ENCODE peak calls at places on chromosomes 3 and 15, in seven cellular contexts. O, E, J, Z, G, S and U are unnamed samples.
A peak's percentile ranks its signal among the peaks of the same experiment; 100 is the strongest.

GRCh38 chr3:132721479-132722164 is 587 bp downstream of the NPHP3 start:
- DNase-seq in O (peak; percentile 59), E (peak; percentile 89), J (no peak), Z (peak; percentile 73), G (no peak), S (peak; percentile 61), U (peak; percentile 49)

GRCh38 chr3:132210476-132211346 is 106.5 kb upstream of the ACP3 start:
- DNase-seq in O (peak; percentile 12), E (peak; percentile 91), J (no peak), Z (peak; percentile 63), G (peak; percentile 73), S (no peak), U (peak; percentile 50)

GRCh38 chr15:37885651-37886050 is 48.8 kb upstream of the TMCO5A start:
- DNase-seq in O (no peak), E (no peak), J (no peak), Z (no peak), G (no peak), S (no peak), U (no peak)

GRCh38 chr15:73777741-73778140 is 24.6 kb upstream of the INSYN1 start:
- DNase-seq in O (no peak), E (no peak), J (no peak), Z (no peak), G (no peak), S (no peak), U (no peak)

GRCh38 chr3:116153174-116153573 is 292.1 kb downstream of the LSAMP start:
- DNase-seq in O (no peak), E (no peak), J (no peak), Z (no peak), G (no peak), S (peak; percentile 35), U (no peak)

GRCh38 chr15:46644493-46645481 is 1010.0 kb downstream of the SQOR start:
- DNase-seq in O (no peak), E (no peak), J (no peak), Z (no peak), G (no peak), S (no peak), U (peak; percentile 27)

GRCh38 chr3:161510510-161511260 is 14.1 kb downstream of the OTOL1 start:
- DNase-seq in O (no peak), E (no peak), J (no peak), Z (no peak), G (peak; percentile 83), S (no peak), U (peak; percentile 70)

GRCh38 chr3:168213920-168214319 is 118.2 kb upstream of the GOLIM4 start:
- DNase-seq in O (no peak), E (no peak), J (no peak), Z (no peak), G (no peak), S (peak; percentile 2), U (peak; percentile 81)

GRCh38 chr3:14335774-14336413 is 66.5 kb upstream of the SLC6A6 start:
- DNase-seq in O (no peak), E (no peak), J (no peak), Z (no peak), G (no peak), S (no peak), U (peak; percentile 32)

GRCh38 chr3:13535905-13536304 is 13.0 kb upstream of the FBLN2 start:
- DNase-seq in O (no peak), E (no peak), J (no peak), Z (no peak), G (no peak), S (no peak), U (no peak)

GRCh38 chr15:100277087-100277855 is 64.5 kb downstream of the ADAMTS17 start:
- DNase-seq in O (no peak), E (no peak), J (no peak), Z (no peak), G (no peak), S (no peak), U (no peak)

GRCh38 chr3:175748087-175748732 is 889.1 kb downstream of the NAALADL2 start:
- DNase-seq in O (no peak), E (no peak), J (no peak), Z (no peak), G (no peak), S (no peak), U (no peak)

GRCh38 chr3:52182691-52183090 is 15.3 kb upstream of the ALAS1 start:
- DNase-seq in O (no peak), E (no peak), J (no peak), Z (no peak), G (no peak), S (no peak), U (no peak)

GRCh38 chr3:110743202-110743601 is 328.4 kb upstream of the NECTIN3 start:
- DNase-seq in O (no peak), E (no peak), J (no peak), Z (no peak), G (no peak), S (no peak), U (no peak)

GRCh38 chr15:68997050-68997449 is 17.4 kb upstream of the NOX5 start:
- DNase-seq in O (no peak), E (no peak), J (no peak), Z (no peak), G (no peak), S (no peak), U (no peak)

GRCh38 chr15:58703610-58704009 is 45.9 kb downstream of the ADAM10 start:
- DNase-seq in O (no peak), E (no peak), J (no peak), Z (no peak), G (no peak), S (no peak), U (no peak)

GRCh38 chr3:14082108-14082657 is 42.5 kb downstream of the CHCHD4 start:
- DNase-seq in O (no peak), E (no peak), J (no peak), Z (no peak), G (no peak), S (no peak), U (peak; percentile 80)

GRCh38 chr3:76570436-76571057 is 469.4 kb upstream of the ROBO2 start:
- DNase-seq in O (no peak), E (no peak), J (no peak), Z (no peak), G (peak; percentile 64), S (peak; percentile 63), U (peak; percentile 34)

GRCh38 chr15:92960996-92961681 is 61.0 kb downstream of the CHD2 start:
- DNase-seq in O (no peak), E (no peak), J (no peak), Z (no peak), G (no peak), S (peak; percentile 28), U (no peak)

GRCh38 chr15:35141743-35142356 is 56.8 kb upstream of the NANOGP8 start:
- DNase-seq in O (no peak), E (no peak), J (no peak), Z (no peak), G (no peak), S (peak; percentile 98), U (no peak)

GRCh38 chr3:5264896-5265770 is 77.6 kb downstream of the EDEM1 start:
- DNase-seq in O (no peak), E (peak; percentile 18), J (no peak), Z (no peak), G (no peak), S (no peak), U (no peak)

GRCh38 chr3:72258366-72258765 is 473.4 kb upstream of the PROK2 start:
- DNase-seq in O (no peak), E (no peak), J (no peak), Z (no peak), G (no peak), S (no peak), U (no peak)
- H3K9ac ChIP-seq in O (no peak overlapping the region), E (no peak overlapping the region), J (no peak overlapping the region), Z (no peak overlapping the region), G (no peak overlapping the region), S (no peak overlapping the region), U (no peak overlapping the region)

DNA sequence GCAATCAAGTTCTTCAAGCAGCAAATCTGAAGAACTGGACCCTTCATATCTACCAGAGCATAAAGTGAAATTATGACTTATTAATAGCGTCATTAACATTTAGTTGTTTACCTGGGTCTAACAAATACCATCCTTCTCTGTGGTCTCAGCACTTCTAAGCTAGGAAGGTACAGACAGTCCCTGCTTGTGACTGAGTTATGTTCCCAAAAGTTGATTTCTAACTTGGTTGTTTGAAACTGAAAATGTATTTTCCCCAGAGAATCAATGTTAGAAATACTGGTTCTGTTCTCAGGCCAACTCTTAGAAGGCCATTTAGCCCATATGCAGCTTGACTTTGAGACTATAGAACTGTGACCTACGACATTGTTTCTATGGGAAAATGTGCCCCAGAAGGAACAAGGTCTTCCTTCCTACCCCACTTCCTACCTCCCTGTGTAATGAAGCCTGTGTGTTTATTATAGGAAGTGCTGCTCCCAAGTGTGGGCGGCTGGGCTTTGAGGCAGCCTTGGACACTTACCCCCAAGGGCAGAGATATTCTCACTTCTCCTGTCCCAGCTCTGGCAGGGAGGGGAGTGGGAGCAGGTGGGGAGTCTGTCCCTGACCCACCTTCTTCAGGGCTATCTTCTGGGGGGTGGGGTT is 12.2 kb upstream of the MAPK6 start:
- DNase-seq in O (no peak), E (no peak), J (no peak), Z (no peak), G (no peak), S (no peak), U (no peak)
- H3K9ac ChIP-seq in O (no peak overlapping the region), E (no peak overlapping the region), J (no peak overlapping the region), Z (no peak overlapping the region), G (no peak overlapping the region), S (no peak overlapping the region), U (no peak overlapping the region)

GRCh38 chr3:16178628-16178988 is 4.1 kb downstream of the GALNT15 start:
- DNase-seq in O (no peak), E (no peak), J (no peak), Z (no peak), G (no peak), S (no peak), U (no peak)

GRCh38 chr3:16180737-16181134 is 6.3 kb downstream of the GALNT15 start:
- DNase-seq in O (no peak), E (no peak), J (no peak), Z (no peak), G (no peak), S (no peak), U (no peak)

GRCh38 chr3:16181361-16181760 is 6.9 kb downstream of the GALNT15 start:
- DNase-seq in O (no peak), E (no peak), J (no peak), Z (no peak), G (no peak), S (peak; percentile 71), U (no peak)

GRCh38 chr3:16179261-16179660 is 4.8 kb downstream of the GALNT15 start:
- DNase-seq in O (no peak), E (no peak), J (no peak), Z (no peak), G (no peak), S (no peak), U (no peak)

GRCh38 chr3:16179771-16180736 is 5.6 kb downstream of the GALNT15 start:
- DNase-seq in O (no peak), E (no peak), J (no peak), Z (no peak), G (no peak), S (peak; percentile 50), U (no peak)
- H3K9ac ChIP-seq in O (no peak overlapping the region), E (no peak overlapping the region), J (no peak overlapping the region), Z (no peak overlapping the region), G (no peak overlapping the region), S (no peak overlapping the region), U (no peak overlapping the region)

DNA sequence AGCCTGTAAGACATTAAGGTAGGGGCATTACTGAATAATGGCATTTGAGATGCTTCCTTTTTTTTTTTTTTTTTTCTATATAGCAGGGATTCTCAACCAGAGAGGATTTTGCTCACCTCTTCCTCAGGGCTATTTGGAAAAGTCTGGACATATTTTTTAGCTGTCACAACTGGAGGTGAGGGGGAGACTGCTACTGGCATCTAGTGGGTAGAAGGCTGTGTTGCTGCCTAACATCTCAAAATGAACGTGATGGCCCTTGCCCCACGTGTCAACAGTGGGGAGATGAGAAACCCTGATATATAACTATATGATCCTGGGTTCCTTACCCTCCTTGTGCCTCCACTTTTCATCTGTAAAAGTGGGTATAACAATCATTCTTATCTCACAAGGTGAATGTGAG is 71.9 kb downstream of the CADPS start:
- DNase-seq in O (no peak), E (peak; percentile 47), J (no peak), Z (no peak), G (peak; percentile 70), S (no peak), U (no peak)
- H3K9ac ChIP-seq in O (no peak overlapping the region), E (no peak overlapping the region), J (no peak overlapping the region), Z (no peak overlapping the region), G (no peak overlapping the region), S (no peak overlapping the region), U (no peak overlapping the region)